ENCODE peak calls at places on chromosome 1, in six cellular contexts. V is NCI-H82, Y is head of caudate nucleus, Z is suprapubic skin, S is cardiac muscle cell, J is GM12865. B is an unnamed sample.

GRCh38 chr1:108072294-108072693 is 107.3 kb upstream of the VAV3 start:
- DNase-seq in J (no peak), S (no peak), Y (no peak), V (no peak), Z (no peak), B (no peak)

GRCh38 chr1:8025061-8025670 is 943 bp downstream of the ERRFI1 start:
- DNase-seq in Y (peak; percentile 16), Z (no peak), V (peak; percentile 40), J (no peak), S (peak; percentile 13), B (no peak)

GRCh38 chr1:53634571-53634979 is 104.4 kb downstream of the GLIS1 start:
- DNase-seq in V (no peak), S (no peak), Y (no peak), J (no peak), Z (peak; percentile 48), B (peak; percentile 71)

GRCh38 chr1:160702100-160702499 is 9.5 kb downstream of the CD48 start:
- DNase-seq in Z (no peak), S (no peak), Y (no peak), J (no peak), V (no peak), B (no peak)

GRCh38 chr1:56855190-56855589 is 593 bp downstream of the C8A start:
- DNase-seq in Z (no peak), S (no peak), Y (no peak), J (no peak), V (no peak), B (no peak)

GRCh38 chr1:73943270-73943669 is 254.7 kb downstream of the LRRIQ3 start:
- DNase-seq in J (no peak), V (no peak), Z (no peak), Y (no peak), S (no peak), B (no peak)

GRCh38 chr1:222171005-222171404 is 376.9 kb downstream of the HHIPL2 start:
- DNase-seq in S (peak; percentile 53), J (peak; percentile 52), V (peak; percentile 89), Y (no peak), Z (no peak), B (no peak)

GRCh38 chr1:197663178-197663953 is 111.9 kb downstream of the DENND1B start:
- DNase-seq in V (no peak), Z (no peak), Y (no peak), S (no peak), J (no peak), B (no peak)

GRCh38 chr1:205276334-205277065 is 45.0 kb downstream of the NUAK2 start:
- DNase-seq in V (no peak), Z (no peak), J (no peak), Y (peak; percentile 72), S (no peak), B (no peak)

GRCh38 chr1:67468066-67468718 is 38.0 kb upstream of the SERBP1 start:
- DNase-seq in Y (no peak), Z (no peak), J (no peak), V (peak; percentile 9), S (no peak), B (no peak)

B was measured in mesenteric fat pad.